ENCODE peak calls at places on chromosomes 7 and 10, in five cellular contexts. H, N, I, G and W are unnamed samples.

GRCh38 chr10:97977673-97978072 is 52.7 kb downstream of the CRTAC1 start:
- DNase-seq in N (no peak), H (no peak), I (no peak), G (no peak), W (no peak)

GRCh38 chr10:12872577-12872976 is 128.9 kb downstream of the CCDC3 start:
- DNase-seq in H (no peak), G (no peak), I (no peak), N (no peak), W (no peak)

GRCh38 chr10:11758527-11759236 is 16.5 kb downstream of the ECHDC3 start:
- DNase-seq in G (no peak), I (no peak), H (no peak), N (no peak), W (no peak)

GRCh38 chr10:130189466-130190064 is 53.4 kb downstream of the GLRX3 start:
- DNase-seq in H (no peak), N (no peak), G (no peak), I (no peak), W (no peak)

GRCh38 chr10:89156161-89156560 is 51.0 kb downstream of the CH25H start:
- DNase-seq in G (no peak), N (no peak), I (no peak), H (peak), W (no peak)

GRCh38 chr7:157088136-157088535 is 50.6 kb upstream of the UBE3C start:
- DNase-seq in N (no peak), H (no peak), G (no peak), I (no peak), W (no peak)

GRCh38 chr10:5564537-5565204 is 39.9 kb downstream of the CALML3 start:
- DNase-seq in N (no peak), H (no peak), I (no peak), G (no peak), W (no peak)

GRCh38 chr7:110548372-110548771 is 542.6 kb upstream of the LRRN3 start:
- DNase-seq in N (no peak), I (no peak), G (no peak), H (no peak), W (no peak)

GRCh38 chr7:100090527-100091410 is 2.0 kb downstream of the COPS6 start:
- DNase-seq in I (no peak), G (no peak), N (no peak), H (peak), W (peak)

GRCh38 chr7:127119517-127119916 is 133.2 kb downstream of the GRM8 start:
- DNase-seq in H (no peak), G (no peak), I (no peak), N (no peak), W (no peak)

GRCh38 chr10:132891994-132892393 is 50.4 kb downstream of the CFAP46 start:
- DNase-seq in G (no peak), H (no peak), I (no peak), N (no peak), W (no peak)

GRCh38 chr10:71197955-71198354 is 14.4 kb upstream of the UNC5B start:
- DNase-seq in I (no peak), N (no peak), H (no peak), G (no peak), W (no peak)